ENCODE peak calls at places on chromosomes 13 and 19, in eight cellular contexts. One of them, this sample, is unnamed.

GRCh38 chr19:49776371-49776764 is 9.6 kb downstream of the AP2A1 start:
- DNase-seq in stimulated activated CD8-positive, alpha-beta memory T cell treated with anti-CD3 and anti-CD28 coated beads, Interleukin-4, amount 100 ng/mL, for 4 hours: no peak
- DNase-seq in lower leg skin: no peak
- DNase-seq in NCI-H345: no peak
- DNase-seq in cardiac muscle cell: no peak
- DNase-seq in ecto neural progenitor cell: no peak
- DNase-seq in activated CD4-positive, alpha-beta T cell treated with anti-CD3 and anti-CD28 coated beads for 4 hours: no peak
- DNase-seq in coronary artery: no peak
- DNase-seq in this sample: no peak

GRCh38 chr13:23621316-23621645 is 51.1 kb downstream of the TNFRSF19 start:
- DNase-seq in ecto neural progenitor cell: no peak
- DNase-seq in cardiac muscle cell: no peak
- DNase-seq in coronary artery: no peak
- DNase-seq in lower leg skin: no peak
- DNase-seq in NCI-H345: no peak
- DNase-seq in activated CD4-positive, alpha-beta T cell treated with anti-CD3 and anti-CD28 coated beads for 4 hours: no peak
- DNase-seq in stimulated activated CD8-positive, alpha-beta memory T cell treated with anti-CD3 and anti-CD28 coated beads, Interleukin-4, amount 100 ng/mL, for 4 hours: no peak
- DNase-seq in this sample: no peak

GRCh38 chr19:2631213-2631821 is 71.2 kb downstream of the GNG7 start:
- DNase-seq in ecto neural progenitor cell: no peak
- DNase-seq in coronary artery: no peak
- DNase-seq in lower leg skin: no peak
- DNase-seq in cardiac muscle cell: peak
- DNase-seq in NCI-H345: no peak
- DNase-seq in activated CD4-positive, alpha-beta T cell treated with anti-CD3 and anti-CD28 coated beads for 4 hours: no peak
- DNase-seq in stimulated activated CD8-positive, alpha-beta memory T cell treated with anti-CD3 and anti-CD28 coated beads, Interleukin-4, amount 100 ng/mL, for 4 hours: no peak
- DNase-seq in this sample: no peak

GRCh38 chr13:73676550-73677040 is 457.6 kb downstream of the KLF12 start:
- DNase-seq in stimulated activated CD8-positive, alpha-beta memory T cell treated with anti-CD3 and anti-CD28 coated beads, Interleukin-4, amount 100 ng/mL, for 4 hours: no peak
- DNase-seq in NCI-H345: no peak
- DNase-seq in coronary artery: no peak
- DNase-seq in ecto neural progenitor cell: no peak
- DNase-seq in lower leg skin: no peak
- DNase-seq in cardiac muscle cell: no peak
- DNase-seq in activated CD4-positive, alpha-beta T cell treated with anti-CD3 and anti-CD28 coated beads for 4 hours: no peak
- DNase-seq in this sample: no peak

GRCh38 chr13:23378009-23378632 is 55.4 kb downstream of the SACS start:
- DNase-seq in lower leg skin: peak
- DNase-seq in cardiac muscle cell: peak
- DNase-seq in coronary artery: peak
- DNase-seq in ecto neural progenitor cell: no peak
- DNase-seq in activated CD4-positive, alpha-beta T cell treated with anti-CD3 and anti-CD28 coated beads for 4 hours: peak
- DNase-seq in stimulated activated CD8-positive, alpha-beta memory T cell treated with anti-CD3 and anti-CD28 coated beads, Interleukin-4, amount 100 ng/mL, for 4 hours: peak
- DNase-seq in NCI-H345: no peak
- DNase-seq in this sample: no peak

GRCh38 chr19:14843587-14843986 is 5.1 kb downstream of the OR7A10 start:
- DNase-seq in coronary artery: no peak
- DNase-seq in activated CD4-positive, alpha-beta T cell treated with anti-CD3 and anti-CD28 coated beads for 4 hours: no peak
- DNase-seq in stimulated activated CD8-positive, alpha-beta memory T cell treated with anti-CD3 and anti-CD28 coated beads, Interleukin-4, amount 100 ng/mL, for 4 hours: no peak
- DNase-seq in NCI-H345: no peak
- DNase-seq in lower leg skin: no peak
- DNase-seq in ecto neural progenitor cell: no peak
- DNase-seq in cardiac muscle cell: peak
- DNase-seq in this sample: no peak

GRCh38 chr19:13055213-13056051 is 47.2 kb downstream of the LYL1 start:
- DNase-seq in cardiac muscle cell: peak
- DNase-seq in activated CD4-positive, alpha-beta T cell treated with anti-CD3 and anti-CD28 coated beads for 4 hours: no peak
- DNase-seq in coronary artery: peak
- DNase-seq in NCI-H345: no peak
- DNase-seq in stimulated activated CD8-positive, alpha-beta memory T cell treated with anti-CD3 and anti-CD28 coated beads, Interleukin-4, amount 100 ng/mL, for 4 hours: no peak
- DNase-seq in ecto neural progenitor cell: peak
- DNase-seq in lower leg skin: peak
- DNase-seq in this sample: peak

GRCh38 chr13:113527272-113527958 is 36.9 kb upstream of the DCUN1D2 start:
- DNase-seq in coronary artery: peak
- DNase-seq in cardiac muscle cell: no peak
- DNase-seq in stimulated activated CD8-positive, alpha-beta memory T cell treated with anti-CD3 and anti-CD28 coated beads, Interleukin-4, amount 100 ng/mL, for 4 hours: no peak
- DNase-seq in NCI-H345: no peak
- DNase-seq in activated CD4-positive, alpha-beta T cell treated with anti-CD3 and anti-CD28 coated beads for 4 hours: no peak
- DNase-seq in lower leg skin: no peak
- DNase-seq in ecto neural progenitor cell: no peak
- DNase-seq in this sample: peak

GRCh38 chr13:23618341-23618740 is 48.1 kb downstream of the TNFRSF19 start:
- DNase-seq in cardiac muscle cell: peak
- DNase-seq in stimulated activated CD8-positive, alpha-beta memory T cell treated with anti-CD3 and anti-CD28 coated beads, Interleukin-4, amount 100 ng/mL, for 4 hours: no peak
- DNase-seq in ecto neural progenitor cell: no peak
- DNase-seq in coronary artery: no peak
- DNase-seq in NCI-H345: no peak
- DNase-seq in lower leg skin: no peak
- DNase-seq in activated CD4-positive, alpha-beta T cell treated with anti-CD3 and anti-CD28 coated beads for 4 hours: no peak
- DNase-seq in this sample: no peak

GRCh38 chr13:26590951-26591350 is 33.5 kb downstream of the WASF3 start:
- DNase-seq in cardiac muscle cell: no peak
- DNase-seq in stimulated activated CD8-positive, alpha-beta memory T cell treated with anti-CD3 and anti-CD28 coated beads, Interleukin-4, amount 100 ng/mL, for 4 hours: no peak
- DNase-seq in coronary artery: no peak
- DNase-seq in lower leg skin: no peak
- DNase-seq in ecto neural progenitor cell: no peak
- DNase-seq in activated CD4-positive, alpha-beta T cell treated with anti-CD3 and anti-CD28 coated beads for 4 hours: no peak
- DNase-seq in NCI-H345: no peak
- DNase-seq in this sample: no peak

GRCh38 chr19:48136547-48136946 is 25.9 kb upstream of the PLA2G4C start:
- DNase-seq in coronary artery: no peak
- DNase-seq in ecto neural progenitor cell: no peak
- DNase-seq in activated CD4-positive, alpha-beta T cell treated with anti-CD3 and anti-CD28 coated beads for 4 hours: no peak
- DNase-seq in cardiac muscle cell: no peak
- DNase-seq in stimulated activated CD8-positive, alpha-beta memory T cell treated with anti-CD3 and anti-CD28 coated beads, Interleukin-4, amount 100 ng/mL, for 4 hours: no peak
- DNase-seq in lower leg skin: no peak
- DNase-seq in NCI-H345: no peak
- DNase-seq in this sample: no peak

GRCh38 chr13:99985886-99986527 is 4.4 kb downstream of the ZIC2 start:
- DNase-seq in ecto neural progenitor cell: peak
- DNase-seq in activated CD4-positive, alpha-beta T cell treated with anti-CD3 and anti-CD28 coated beads for 4 hours: no peak
- DNase-seq in cardiac muscle cell: no peak
- DNase-seq in stimulated activated CD8-positive, alpha-beta memory T cell treated with anti-CD3 and anti-CD28 coated beads, Interleukin-4, amount 100 ng/mL, for 4 hours: no peak
- DNase-seq in lower leg skin: no peak
- DNase-seq in coronary artery: no peak
- DNase-seq in NCI-H345: no peak
- DNase-seq in this sample: no peak

GRCh38 chr13:73945871-73946270 is 188.3 kb downstream of the KLF12 start:
- DNase-seq in stimulated activated CD8-positive, alpha-beta memory T cell treated with anti-CD3 and anti-CD28 coated beads, Interleukin-4, amount 100 ng/mL, for 4 hours: no peak
- DNase-seq in coronary artery: no peak
- DNase-seq in activated CD4-positive, alpha-beta T cell treated with anti-CD3 and anti-CD28 coated beads for 4 hours: no peak
- DNase-seq in lower leg skin: no peak
- DNase-seq in cardiac muscle cell: no peak
- DNase-seq in NCI-H345: no peak
- DNase-seq in ecto neural progenitor cell: peak
- DNase-seq in this sample: no peak

GRCh38 chr19:42175952-42176648 is 41.4 kb downstream of the DEDD2 start:
- DNase-seq in coronary artery: no peak
- DNase-seq in stimulated activated CD8-positive, alpha-beta memory T cell treated with anti-CD3 and anti-CD28 coated beads, Interleukin-4, amount 100 ng/mL, for 4 hours: no peak
- DNase-seq in lower leg skin: no peak
- DNase-seq in NCI-H345: no peak
- DNase-seq in activated CD4-positive, alpha-beta T cell treated with anti-CD3 and anti-CD28 coated beads for 4 hours: no peak
- DNase-seq in ecto neural progenitor cell: no peak
- DNase-seq in cardiac muscle cell: peak
- DNase-seq in this sample: no peak

GRCh38 chr19:45151821-45152503 is 8.8 kb downstream of the NKPD1 start:
- DNase-seq in ecto neural progenitor cell: no peak
- DNase-seq in lower leg skin: no peak
- DNase-seq in cardiac muscle cell: no peak
- DNase-seq in NCI-H345: no peak
- DNase-seq in activated CD4-positive, alpha-beta T cell treated with anti-CD3 and anti-CD28 coated beads for 4 hours: no peak
- DNase-seq in stimulated activated CD8-positive, alpha-beta memory T cell treated with anti-CD3 and anti-CD28 coated beads, Interleukin-4, amount 100 ng/mL, for 4 hours: no peak
- DNase-seq in coronary artery: no peak
- DNase-seq in this sample: no peak

GRCh38 chr13:68291595-68291994 is 1061.5 kb upstream of the PCDH9 start:
- DNase-seq in ecto neural progenitor cell: no peak
- DNase-seq in coronary artery: no peak
- DNase-seq in NCI-H345: no peak
- DNase-seq in activated CD4-positive, alpha-beta T cell treated with anti-CD3 and anti-CD28 coated beads for 4 hours: no peak
- DNase-seq in lower leg skin: no peak
- DNase-seq in cardiac muscle cell: no peak
- DNase-seq in stimulated activated CD8-positive, alpha-beta memory T cell treated with anti-CD3 and anti-CD28 coated beads, Interleukin-4, amount 100 ng/mL, for 4 hours: no peak
- DNase-seq in this sample: no peak

GRCh38 chr19:18668252-18668631 is 15.2 kb upstream of the CRTC1 start:
- DNase-seq in ecto neural progenitor cell: no peak
- DNase-seq in lower leg skin: no peak
- DNase-seq in NCI-H345: no peak
- DNase-seq in cardiac muscle cell: no peak
- DNase-seq in stimulated activated CD8-positive, alpha-beta memory T cell treated with anti-CD3 and anti-CD28 coated beads, Interleukin-4, amount 100 ng/mL, for 4 hours: no peak
- DNase-seq in coronary artery: no peak
- DNase-seq in activated CD4-positive, alpha-beta T cell treated with anti-CD3 and anti-CD28 coated beads for 4 hours: no peak
- DNase-seq in this sample: no peak

GRCh38 chr19:33998739-33999345 is 173.5 kb upstream of the LSM14A start:
- DNase-seq in NCI-H345: no peak
- DNase-seq in stimulated activated CD8-positive, alpha-beta memory T cell treated with anti-CD3 and anti-CD28 coated beads, Interleukin-4, amount 100 ng/mL, for 4 hours: no peak
- DNase-seq in coronary artery: no peak
- DNase-seq in ecto neural progenitor cell: no peak
- DNase-seq in cardiac muscle cell: peak
- DNase-seq in activated CD4-positive, alpha-beta T cell treated with anti-CD3 and anti-CD28 coated beads for 4 hours: no peak
- DNase-seq in lower leg skin: no peak
- DNase-seq in this sample: no peak

GRCh38 chr13:43346427-43346826 is 323.0 kb downstream of the DNAJC15 start:
- DNase-seq in cardiac muscle cell: peak
- DNase-seq in stimulated activated CD8-positive, alpha-beta memory T cell treated with anti-CD3 and anti-CD28 coated beads, Interleukin-4, amount 100 ng/mL, for 4 hours: no peak
- DNase-seq in coronary artery: no peak
- DNase-seq in lower leg skin: no peak
- DNase-seq in NCI-H345: no peak
- DNase-seq in activated CD4-positive, alpha-beta T cell treated with anti-CD3 and anti-CD28 coated beads for 4 hours: no peak
- DNase-seq in ecto neural progenitor cell: no peak
- DNase-seq in this sample: no peak

GRCh38 chr19:45676851-45677263 is 8.8 kb downstream of the GIPR start:
- DNase-seq in ecto neural progenitor cell: no peak
- DNase-seq in cardiac muscle cell: no peak
- DNase-seq in activated CD4-positive, alpha-beta T cell treated with anti-CD3 and anti-CD28 coated beads for 4 hours: peak
- DNase-seq in NCI-H345: no peak
- DNase-seq in lower leg skin: no peak
- DNase-seq in stimulated activated CD8-positive, alpha-beta memory T cell treated with anti-CD3 and anti-CD28 coated beads, Interleukin-4, amount 100 ng/mL, for 4 hours: peak
- DNase-seq in coronary artery: no peak
- DNase-seq in this sample: no peak

GRCh38 chr13:41716236-41716635 is 244.7 kb downstream of the VWA8 start:
- DNase-seq in lower leg skin: no peak
- DNase-seq in activated CD4-positive, alpha-beta T cell treated with anti-CD3 and anti-CD28 coated beads for 4 hours: no peak
- DNase-seq in ecto neural progenitor cell: no peak
- DNase-seq in NCI-H345: peak
- DNase-seq in coronary artery: no peak
- DNase-seq in stimulated activated CD8-positive, alpha-beta memory T cell treated with anti-CD3 and anti-CD28 coated beads, Interleukin-4, amount 100 ng/mL, for 4 hours: no peak
- DNase-seq in cardiac muscle cell: no peak
- DNase-seq in this sample: no peak

GRCh38 chr13:36526897-36527296 is 94.6 kb downstream of the CCNA1 start:
- DNase-seq in activated CD4-positive, alpha-beta T cell treated with anti-CD3 and anti-CD28 coated beads for 4 hours: no peak
- DNase-seq in coronary artery: no peak
- DNase-seq in stimulated activated CD8-positive, alpha-beta memory T cell treated with anti-CD3 and anti-CD28 coated beads, Interleukin-4, amount 100 ng/mL, for 4 hours: no peak
- DNase-seq in lower leg skin: no peak
- DNase-seq in cardiac muscle cell: no peak
- DNase-seq in NCI-H345: peak
- DNase-seq in ecto neural progenitor cell: peak
- DNase-seq in this sample: no peak

This sample was measured in osteocyte.